ENCODE peak calls at places on chromosomes 12 and 14, in eight cellular contexts. Z, W, K, C, U, E, X and N are unnamed samples.

GRCh38 chr12:12376636-12377448 is 20.0 kb downstream of the BORCS5 start:
- DNase-seq in Z (no peak), W (peak; percentile 66), K (peak; percentile 81), C (peak; percentile 71), U (peak; percentile 67), E (peak; percentile 62), X (no peak), N (peak; percentile 58)

GRCh38 chr12:52436828-52437474 is 2.8 kb upstream of the KRT75 start:
- DNase-seq in Z (no peak), W (no peak), K (no peak), C (no peak), U (no peak), E (no peak), X (no peak), N (no peak)

GRCh38 chr12:24378548-24379011 is 429.1 kb upstream of the SOX5 start:
- DNase-seq in Z (no peak), W (no peak), K (no peak), C (peak; percentile 98), U (no peak), E (no peak), X (no peak), N (no peak)

GRCh38 chr12:267581-268482 is 5.2 kb upstream of the SLC6A13 start:
- DNase-seq in Z (no peak), W (no peak), K (no peak), C (no peak), U (no peak), E (no peak), X (no peak), N (no peak)

GRCh38 chr12:116556964-116557706 is 2.0 kb upstream of the MAP1LC3B2 start:
- DNase-seq in Z (no peak), W (no peak), K (no peak), C (no peak), U (peak; percentile 13), E (no peak), X (no peak), N (no peak)

GRCh38 chr14:51643137-51643536 is 8.6 kb upstream of the FRMD6 start:
- DNase-seq in Z (no peak), W (no peak), K (no peak), C (peak; percentile 82), U (no peak), E (no peak), X (no peak), N (no peak)

GRCh38 chr12:25975179-25975578 is 16.7 kb downstream of the RASSF8 start:
- DNase-seq in Z (no peak), W (no peak), K (no peak), C (no peak), U (no peak), E (no peak), X (no peak), N (no peak)

GRCh38 chr12:111446044-111446581 is 40.4 kb downstream of the SH2B3 start:
- DNase-seq in Z (no peak), W (no peak), K (no peak), C (peak; percentile 64), U (no peak), E (peak; percentile 30), X (no peak), N (no peak)

GRCh38 chr14:35389315-35389667 is 15.3 kb downstream of the NFKBIA start:
- DNase-seq in Z (no peak), W (no peak), K (no peak), C (no peak), U (no peak), E (no peak), X (no peak), N (no peak)

GRCh38 chr12:16726879-16727278 is 120.9 kb upstream of the LMO3 start:
- DNase-seq in Z (no peak), W (no peak), K (no peak), C (no peak), U (no peak), E (no peak), X (no peak), N (no peak)

GRCh38 chr14:102901633-102902032 is 20.8 kb upstream of the AMN start:
- DNase-seq in Z (no peak), W (no peak), K (no peak), C (no peak), U (no peak), E (no peak), X (no peak), N (no peak)

GRCh38 chr14:74524076-74524812 is 30.7 kb downstream of the ISCA2 start:
- DNase-seq in Z (no peak), W (no peak), K (no peak), C (no peak), U (no peak), E (no peak), X (no peak), N (no peak)

GRCh38 chr14:50113381-50113811 is 3.0 kb downstream of the VCPKMT start:
- DNase-seq in Z (no peak), W (no peak), K (no peak), C (no peak), U (no peak), E (no peak), X (no peak), N (no peak)

GRCh38 chr12:15356831-15357456 is 34.6 kb downstream of the PTPRO start:
- DNase-seq in Z (no peak), W (no peak), K (no peak), C (no peak), U (no peak), E (no peak), X (no peak), N (peak; percentile 95)

GRCh38 chr14:98138666-98139065 is 1133.3 kb downstream of the BCL11B start:
- DNase-seq in Z (peak; percentile 31), W (peak; percentile 55), K (peak; percentile 32), C (no peak), U (no peak), E (no peak), X (peak; percentile 56), N (no peak)

GRCh38 chr12:113140706-113141105 is 5.1 kb upstream of the RASAL1 start:
- DNase-seq in Z (no peak), W (no peak), K (no peak), C (no peak), U (no peak), E (no peak), X (no peak), N (no peak)

GRCh38 chr14:102554835-102555819 is 37.3 kb upstream of the RCOR1 start:
- DNase-seq in Z (peak; percentile 38), W (peak; percentile 43), K (peak; percentile 57), C (no peak), U (no peak), E (peak; percentile 37), X (peak; percentile 46), N (no peak)

GRCh38 chr12:27635349-27635972 is 60.8 kb upstream of the REP15 start:
- DNase-seq in Z (no peak), W (no peak), K (peak; percentile 38), C (peak; percentile 79), U (peak; percentile 74), E (peak; percentile 94), X (no peak), N (peak; percentile 9)

GRCh38 chr14:78157855-78158436 is 12.2 kb upstream of the NRXN3 start:
- DNase-seq in Z (no peak), W (no peak), K (no peak), C (no peak), U (peak; percentile 24), E (no peak), X (no peak), N (no peak)